ENCODE peak calls at places on chromosomes 4 and X, in six cellular contexts. One of them, this sample, is unnamed.

GRCh38 chr4:55752810-55753209 is 66.8 kb upstream of the EXOC1L start:
- DNase-seq in ACHN: no peak
- DNase-seq in NCI-H1930: no peak
- DNase-seq in cardiac muscle cell: no peak
- DNase-seq in T1000: no peak
- DNase-seq in T-helper 2 cell: no peak
- DNase-seq in this sample: no peak

GRCh38 chr4:77695769-77696168 is 90.1 kb downstream of the CXCL13 start:
- DNase-seq in ACHN: peak; percentile 91
- DNase-seq in NCI-H1930: no peak
- DNase-seq in cardiac muscle cell: no peak
- DNase-seq in T1000: peak; percentile 27
- DNase-seq in T-helper 2 cell: no peak
- DNase-seq in this sample: peak; percentile 97

GRCh38 chr4:62771656-62772557 is 1571.8 kb downstream of the ADGRL3 start:
- DNase-seq in ACHN: no peak
- DNase-seq in NCI-H1930: no peak
- DNase-seq in cardiac muscle cell: peak; percentile 26
- DNase-seq in T1000: no peak
- DNase-seq in T-helper 2 cell: no peak
- DNase-seq in this sample: no peak

GRCh38 chrX:22109442-22109841 is 77.3 kb downstream of the PHEX start:
- DNase-seq in ACHN: peak; percentile 87
- DNase-seq in NCI-H1930: no peak
- DNase-seq in cardiac muscle cell: no peak
- DNase-seq in T1000: no peak
- DNase-seq in T-helper 2 cell: no peak
- DNase-seq in this sample: peak; percentile 23

GRCh38 chr4:156294577-156294976 is 340.9 kb upstream of the CTSO start:
- DNase-seq in ACHN: peak; percentile 82
- DNase-seq in NCI-H1930: peak; percentile 77
- DNase-seq in cardiac muscle cell: peak; percentile 49
- DNase-seq in T1000: peak; percentile 17
- DNase-seq in T-helper 2 cell: peak; percentile 0
- DNase-seq in this sample: peak; percentile 97

GRCh38 chrX:99887918-99888317 is 522.2 kb downstream of the PCDH19 start:
- DNase-seq in ACHN: no peak
- DNase-seq in NCI-H1930: no peak
- DNase-seq in cardiac muscle cell: no peak
- DNase-seq in T1000: no peak
- DNase-seq in T-helper 2 cell: no peak
- DNase-seq in this sample: no peak

GRCh38 chrX:30170900-30171299 is 44.5 kb upstream of the MAGEB2 start:
- DNase-seq in ACHN: no peak
- DNase-seq in NCI-H1930: no peak
- DNase-seq in cardiac muscle cell: no peak
- DNase-seq in T1000: no peak
- DNase-seq in T-helper 2 cell: no peak
- DNase-seq in this sample: no peak

GRCh38 chr4:90060039-90060438 is 67.2 kb upstream of the CCSER1 start:
- DNase-seq in ACHN: no peak
- DNase-seq in NCI-H1930: no peak
- DNase-seq in cardiac muscle cell: no peak
- DNase-seq in T1000: no peak
- DNase-seq in T-helper 2 cell: no peak
- DNase-seq in this sample: no peak

GRCh38 chr4:88275516-88275915 is 8.8 kb downstream of the PPM1K start:
- DNase-seq in ACHN: no peak
- DNase-seq in NCI-H1930: no peak
- DNase-seq in cardiac muscle cell: no peak
- DNase-seq in T1000: no peak
- DNase-seq in T-helper 2 cell: no peak
- DNase-seq in this sample: peak; percentile 15

GRCh38 chr4:151745727-151746231 is 15.0 kb downstream of the GATB start:
- DNase-seq in ACHN: no peak
- DNase-seq in NCI-H1930: no peak
- DNase-seq in cardiac muscle cell: no peak
- DNase-seq in T1000: no peak
- DNase-seq in T-helper 2 cell: no peak
- DNase-seq in this sample: peak; percentile 16

GRCh38 chrX:95290455-95290854 is 1394.2 kb upstream of the DIAPH2 start:
- DNase-seq in ACHN: no peak
- DNase-seq in NCI-H1930: no peak
- DNase-seq in cardiac muscle cell: peak; percentile 58
- DNase-seq in T1000: peak; percentile 20
- DNase-seq in T-helper 2 cell: no peak
- DNase-seq in this sample: no peak

GRCh38 chr4:112296949-112297483 is at the start of gene ALPK1:
- DNase-seq in ACHN: peak; percentile 88
- DNase-seq in NCI-H1930: no peak
- DNase-seq in cardiac muscle cell: no peak
- DNase-seq in T1000: no peak
- DNase-seq in T-helper 2 cell: no peak
- DNase-seq in this sample: peak; percentile 95

GRCh38 chrX:47643926-47644325 is 6.4 kb downstream of the ELK1 start:
- DNase-seq in ACHN: no peak
- DNase-seq in NCI-H1930: no peak
- DNase-seq in cardiac muscle cell: peak; percentile 51
- DNase-seq in T1000: no peak
- DNase-seq in T-helper 2 cell: peak; percentile 16
- DNase-seq in this sample: peak; percentile 56

GRCh38 chr4:147398556-147398955 is 82.3 kb upstream of the EDNRA start:
- DNase-seq in ACHN: no peak
- DNase-seq in NCI-H1930: no peak
- DNase-seq in cardiac muscle cell: no peak
- DNase-seq in T1000: no peak
- DNase-seq in T-helper 2 cell: no peak
- DNase-seq in this sample: no peak

GRCh38 chr4:24999392-25000104 is 31.2 kb downstream of the LGI2 start:
- DNase-seq in ACHN: no peak
- DNase-seq in NCI-H1930: no peak
- DNase-seq in cardiac muscle cell: peak; percentile 46
- DNase-seq in T1000: no peak
- DNase-seq in T-helper 2 cell: no peak
- DNase-seq in this sample: no peak

GRCh38 chr4:87557348-87557747 is 28.2 kb upstream of the SPARCL1 start:
- DNase-seq in ACHN: no peak
- DNase-seq in NCI-H1930: no peak
- DNase-seq in cardiac muscle cell: no peak
- DNase-seq in T1000: no peak
- DNase-seq in T-helper 2 cell: no peak
- DNase-seq in this sample: no peak

GRCh38 chrX:44314259-44314734 is 29.2 kb downstream of the EFHC2 start:
- DNase-seq in ACHN: no peak
- DNase-seq in NCI-H1930: no peak
- DNase-seq in cardiac muscle cell: peak; percentile 73
- DNase-seq in T1000: peak; percentile 2
- DNase-seq in T-helper 2 cell: no peak
- DNase-seq in this sample: peak; percentile 62

GRCh38 chr4:156493858-156494257 is 477.7 kb downstream of the PDGFC start:
- DNase-seq in ACHN: no peak
- DNase-seq in NCI-H1930: no peak
- DNase-seq in cardiac muscle cell: no peak
- DNase-seq in T1000: no peak
- DNase-seq in T-helper 2 cell: no peak
- DNase-seq in this sample: no peak

GRCh38 chrX:111114806-111115205 is 18.8 kb downstream of the PAK3 start:
- DNase-seq in ACHN: no peak
- DNase-seq in NCI-H1930: no peak
- DNase-seq in cardiac muscle cell: no peak
- DNase-seq in T1000: no peak
- DNase-seq in T-helper 2 cell: no peak
- DNase-seq in this sample: no peak

GRCh38 chr4:128812360-128812958 is 3.0 kb downstream of the JADE1 start:
- DNase-seq in ACHN: peak; percentile 69
- DNase-seq in NCI-H1930: peak; percentile 25
- DNase-seq in cardiac muscle cell: peak; percentile 83
- DNase-seq in T1000: peak; percentile 53
- DNase-seq in T-helper 2 cell: peak; percentile 80
- DNase-seq in this sample: peak; percentile 83

GRCh38 chrX:140948827-140949226 is 53.6 kb upstream of the SPANXB1 start:
- DNase-seq in ACHN: no peak
- DNase-seq in NCI-H1930: no peak
- DNase-seq in cardiac muscle cell: no peak
- DNase-seq in T1000: no peak
- DNase-seq in T-helper 2 cell: no peak
- DNase-seq in this sample: no peak

GRCh38 chrX:119041175-119041574 is 31.6 kb upstream of the CT47C1 start:
- DNase-seq in ACHN: peak; percentile 50
- DNase-seq in NCI-H1930: no peak
- DNase-seq in cardiac muscle cell: peak; percentile 1
- DNase-seq in T1000: peak; percentile 11
- DNase-seq in T-helper 2 cell: no peak
- DNase-seq in this sample: peak; percentile 86

GRCh38 chrX:147072747-147073146 is 258.2 kb upstream of the CXorf51A start:
- DNase-seq in ACHN: no peak
- DNase-seq in NCI-H1930: no peak
- DNase-seq in cardiac muscle cell: no peak
- DNase-seq in T1000: no peak
- DNase-seq in T-helper 2 cell: no peak
- DNase-seq in this sample: no peak

GRCh38 chr4:46819095-46819494 is 90.0 kb downstream of the COX7B2 start:
- DNase-seq in ACHN: no peak
- DNase-seq in NCI-H1930: no peak
- DNase-seq in cardiac muscle cell: no peak
- DNase-seq in T1000: no peak
- DNase-seq in T-helper 2 cell: no peak
- DNase-seq in this sample: no peak

GRCh38 chrX:151082077-151082948 is 94.1 kb upstream of the GPR50 start:
- DNase-seq in ACHN: peak; percentile 26
- DNase-seq in NCI-H1930: peak; percentile 33
- DNase-seq in cardiac muscle cell: peak; percentile 76
- DNase-seq in T1000: peak; percentile 4
- DNase-seq in T-helper 2 cell: peak; percentile 47
- DNase-seq in this sample: peak; percentile 31

GRCh38 chr4:55979562-55979961 is 30.8 kb downstream of the CEP135 start:
- DNase-seq in ACHN: no peak
- DNase-seq in NCI-H1930: no peak
- DNase-seq in cardiac muscle cell: no peak
- DNase-seq in T1000: no peak
- DNase-seq in T-helper 2 cell: no peak
- DNase-seq in this sample: no peak

GRCh38 chr4:13481569-13481968 is 2.6 kb downstream of the RAB28 start:
- DNase-seq in ACHN: peak; percentile 43
- DNase-seq in NCI-H1930: no peak
- DNase-seq in cardiac muscle cell: no peak
- DNase-seq in T1000: no peak
- DNase-seq in T-helper 2 cell: no peak
- DNase-seq in this sample: peak; percentile 66

GRCh38 chr4:167136270-167136669 is 98.0 kb downstream of the SPOCK3 start:
- DNase-seq in ACHN: no peak
- DNase-seq in NCI-H1930: no peak
- DNase-seq in cardiac muscle cell: no peak
- DNase-seq in T1000: no peak
- DNase-seq in T-helper 2 cell: no peak
- DNase-seq in this sample: no peak

GRCh38 chr4:141041021-141041476 is 92.2 kb downstream of the RNF150 start:
- DNase-seq in ACHN: no peak
- DNase-seq in NCI-H1930: no peak
- DNase-seq in cardiac muscle cell: no peak
- DNase-seq in T1000: no peak
- DNase-seq in T-helper 2 cell: no peak
- DNase-seq in this sample: peak; percentile 11

GRCh38 chrX:10755477-10756334 is 135.3 kb upstream of the MID1 start:
- DNase-seq in ACHN: peak; percentile 86
- DNase-seq in NCI-H1930: no peak
- DNase-seq in cardiac muscle cell: peak; percentile 80
- DNase-seq in T1000: peak; percentile 6
- DNase-seq in T-helper 2 cell: no peak
- DNase-seq in this sample: peak; percentile 69

GRCh38 chr4:57426779-57427395 is 316.7 kb upstream of the IGFBP7 start:
- DNase-seq in ACHN: peak; percentile 60
- DNase-seq in NCI-H1930: peak; percentile 3
- DNase-seq in cardiac muscle cell: peak; percentile 80
- DNase-seq in T1000: peak; percentile 30
- DNase-seq in T-helper 2 cell: peak; percentile 61
- DNase-seq in this sample: peak; percentile 73

GRCh38 chr4:134019657-134020056 is 181.9 kb downstream of the PABPC4L start:
- DNase-seq in ACHN: no peak
- DNase-seq in NCI-H1930: no peak
- DNase-seq in cardiac muscle cell: no peak
- DNase-seq in T1000: no peak
- DNase-seq in T-helper 2 cell: no peak
- DNase-seq in this sample: no peak

GRCh38 chr4:15024386-15024785 is 22.1 kb downstream of the CPEB2 start:
- DNase-seq in ACHN: no peak
- DNase-seq in NCI-H1930: no peak
- DNase-seq in cardiac muscle cell: no peak
- DNase-seq in T1000: no peak
- DNase-seq in T-helper 2 cell: no peak
- DNase-seq in this sample: peak; percentile 60

GRCh38 chr4:141853091-141853734 is 216.8 kb downstream of the IL15 start:
- DNase-seq in ACHN: no peak
- DNase-seq in NCI-H1930: no peak
- DNase-seq in cardiac muscle cell: no peak
- DNase-seq in T1000: no peak
- DNase-seq in T-helper 2 cell: no peak
- DNase-seq in this sample: no peak

GRCh38 chr4:94534401-94535312 is 82.9 kb downstream of the PDLIM5 start:
- DNase-seq in ACHN: no peak
- DNase-seq in NCI-H1930: no peak
- DNase-seq in cardiac muscle cell: no peak
- DNase-seq in T1000: no peak
- DNase-seq in T-helper 2 cell: no peak
- DNase-seq in this sample: no peak

GRCh38 chr4:140777401-140777800 is 21.2 kb upstream of the TBC1D9 start:
- DNase-seq in ACHN: no peak
- DNase-seq in NCI-H1930: no peak
- DNase-seq in cardiac muscle cell: no peak
- DNase-seq in T1000: no peak
- DNase-seq in T-helper 2 cell: no peak
- DNase-seq in this sample: no peak

GRCh38 chr4:56641494-56642051 is 39.5 kb downstream of the HOPX start:
- DNase-seq in ACHN: peak; percentile 59
- DNase-seq in NCI-H1930: no peak
- DNase-seq in cardiac muscle cell: no peak
- DNase-seq in T1000: peak; percentile 48
- DNase-seq in T-helper 2 cell: no peak
- DNase-seq in this sample: peak; percentile 92

GRCh38 chrX:2176733-2177132 is 324.0 kb downstream of the DHRSX start:
- DNase-seq in ACHN: no peak
- DNase-seq in NCI-H1930: no peak
- DNase-seq in cardiac muscle cell: no peak
- DNase-seq in T1000: no peak
- DNase-seq in T-helper 2 cell: no peak
- DNase-seq in this sample: no peak

GRCh38 chr4:102612195-102612594 is 111.0 kb downstream of the NFKB1 start:
- DNase-seq in ACHN: no peak
- DNase-seq in NCI-H1930: no peak
- DNase-seq in cardiac muscle cell: no peak
- DNase-seq in T1000: no peak
- DNase-seq in T-helper 2 cell: no peak
- DNase-seq in this sample: no peak

GRCh38 chr4:39565925-39566630 is 38.8 kb upstream of the UGDH start:
- DNase-seq in ACHN: peak; percentile 16
- DNase-seq in NCI-H1930: no peak
- DNase-seq in cardiac muscle cell: no peak
- DNase-seq in T1000: peak; percentile 42
- DNase-seq in T-helper 2 cell: no peak
- DNase-seq in this sample: peak; percentile 93

This sample was measured in iris pigment epithelial cell.